ENCODE peak calls at places on chromosomes 5 and 9, in four cellular contexts. G, K, H and A are unnamed samples.

GRCh38 chr5:168642019-168642418 is 62.9 kb upstream of the PANK3 start:
- DNase-seq in G (no peak), K (no peak), H (no peak), A (no peak)

GRCh38 chr5:163105456-163105855 is 331.9 kb upstream of the CCNG1 start:
- DNase-seq in G (no peak), K (no peak), H (no peak), A (no peak)

GRCh38 chr9:114091711-114092110 is 7.4 kb downstream of the KIF12 start:
- DNase-seq in G (no peak), K (no peak), H (no peak), A (no peak)

GRCh38 chr5:16690243-16690839 is 73.5 kb upstream of the RETREG1 start:
- DNase-seq in G (peak), K (no peak), H (peak), A (peak)

GRCh38 chr5:157280927-157281326 is 15.0 kb downstream of the CYFIP2 start:
- DNase-seq in G (no peak), K (no peak), H (no peak), A (peak)

GRCh38 chr9:29214702-29215248 is 1641.5 kb upstream of the C9orf72 start:
- DNase-seq in G (no peak), K (no peak), H (no peak), A (no peak)

GRCh38 chr5:143401846-143402463 is 1.5 kb downstream of the NR3C1 start:
- DNase-seq in G (no peak), K (no peak), H (no peak), A (no peak)

GRCh38 chr5:139668064-139668880 is 20.1 kb downstream of the CXXC5 start:
- DNase-seq in G (peak), K (no peak), H (no peak), A (peak)

GRCh38 chr9:132878695-132879064 is at the start of gene SPACA9:
- DNase-seq in G (peak), K (peak), H (peak), A (peak)

GRCh38 chr5:88262116-88262515 is 6.5 kb downstream of the TMEM161B start:
- DNase-seq in G (no peak), K (no peak), H (no peak), A (no peak)

GRCh38 chr9:4303002-4303401 is 3.1 kb upstream of the GLIS3 start:
- DNase-seq in G (no peak), K (no peak), H (no peak), A (peak)

GRCh38 chr5:78113689-78114088 is 180.8 kb downstream of the AP3B1 start:
- DNase-seq in G (no peak), K (no peak), H (no peak), A (no peak)

GRCh38 chr9:36204906-36205547 is 14.3 kb downstream of the CLTA start:
- DNase-seq in G (no peak), K (no peak), H (peak), A (no peak)

GRCh38 chr9:74935008-74935407 is 17.7 kb downstream of the C9orf40 start:
- DNase-seq in G (no peak), K (no peak), H (no peak), A (peak)

GRCh38 chr5:39370555-39371366 is 6.5 kb upstream of the C9 start:
- DNase-seq in G (no peak), K (no peak), H (no peak), A (no peak)

GRCh38 chr5:79202076-79202475 is 33.9 kb upstream of the JMY start:
- DNase-seq in G (no peak), K (no peak), H (no peak), A (peak)

GRCh38 chr5:151332857-151333256 is 14.5 kb downstream of the SLC36A2 start:
- DNase-seq in G (no peak), K (no peak), H (no peak), A (no peak)

GRCh38 chr5:120533581-120533980 is 69.5 kb downstream of the PRR16 start:
- DNase-seq in G (no peak), K (no peak), H (no peak), A (no peak)

GRCh38 chr5:179823937-179824744 is 3.4 kb downstream of the SQSTM1 start:
- DNase-seq in G (no peak), K (peak), H (no peak), A (no peak)

GRCh38 chr9:93183663-93184438 is at the start of gene WNK2:
- DNase-seq in G (peak), K (no peak), H (peak), A (no peak)

GRCh38 chr5:150946351-150946905 is 41.6 kb upstream of the ZNF300 start:
- DNase-seq in G (no peak), K (peak), H (no peak), A (no peak)

GRCh38 chr5:76498328-76498727 is 95.2 kb downstream of the IQGAP2 start:
- DNase-seq in G (no peak), K (no peak), H (no peak), A (no peak)

GRCh38 chr9:116323012-116323411 is 169.4 kb downstream of the PAPPA start:
- DNase-seq in G (no peak), K (no peak), H (no peak), A (no peak)

GRCh38 chr9:72351538-72352453 is 13.2 kb downstream of the ZFAND5 start:
- DNase-seq in G (peak), K (no peak), H (no peak), A (peak)

GRCh38 chr9:136531904-136532798 is 13.7 kb downstream of the NOTCH1 start:
- DNase-seq in G (peak), K (no peak), H (no peak), A (no peak)

GRCh38 chr5:156526081-156527017 is 199.4 kb downstream of the SGCD start:
- DNase-seq in G (no peak), K (no peak), H (no peak), A (no peak)

GRCh38 chr5:21807953-21808352 is 1045.2 kb downstream of the CDH12 start:
- DNase-seq in G (no peak), K (no peak), H (no peak), A (no peak)

GRCh38 chr5:43313854-43314457 is 744 bp upstream of the HMGCS1 start:
- DNase-seq in G (peak), K (no peak), H (peak), A (no peak)

GRCh38 chr9:125700791-125701190 is 6.2 kb downstream of the MAPKAP1 start:
- DNase-seq in G (peak), K (no peak), H (no peak), A (peak)

GRCh38 chr9:78294290-78295176 is 2.4 kb upstream of the PSAT1 start:
- DNase-seq in G (no peak), K (no peak), H (no peak), A (no peak)

GRCh38 chr9:124010665-124011321 is 775 bp upstream of the LHX2 start:
- DNase-seq in G (no peak), K (no peak), H (no peak), A (peak)

GRCh38 chr5:147439253-147439652 is 70.6 kb downstream of the DPYSL3 start:
- DNase-seq in G (no peak), K (no peak), H (no peak), A (peak)

GRCh38 chr5:147935032-147935431 is 28.7 kb upstream of the C5orf46 start:
- DNase-seq in G (no peak), K (no peak), H (peak), A (peak)

GRCh38 chr5:90940227-90940995 is 381.8 kb downstream of the ADGRV1 start:
- DNase-seq in G (peak), K (no peak), H (peak), A (peak)

GRCh38 chr5:152505442-152506042 is 100.5 kb upstream of the NMUR2 start:
- DNase-seq in G (peak), K (peak), H (peak), A (peak)

GRCh38 chr5:180771839-180772238 is 30.8 kb downstream of the MGAT1 start:
- DNase-seq in G (no peak), K (no peak), H (no peak), A (no peak)

GRCh38 chr9:24657387-24657786 is 111.7 kb upstream of the IZUMO3 start:
- DNase-seq in G (no peak), K (no peak), H (no peak), A (no peak)

GRCh38 chr5:31470608-31471007 is 61.3 kb downstream of the DROSHA start:
- DNase-seq in G (no peak), K (peak), H (no peak), A (peak)

GRCh38 chr5:73126381-73126780 is 6.0 kb downstream of the TMEM171 start:
- DNase-seq in G (no peak), K (no peak), H (no peak), A (no peak)